ENCODE peak calls at places on chromosomes 12 and 14, in six cellular contexts. One of them, this sample, is unnamed.

GRCh38 chr14:69321601-69322330 is 61.8 kb downstream of the GALNT16 start:
- DNase-seq in foreskin fibroblast: peak
- DNase-seq in AG10803: peak
- DNase-seq in fibroblast of lung: no peak
- DNase-seq in cardiac muscle cell: peak
- DNase-seq in astrocyte of the spinal cord: no peak
- DNase-seq in this sample: no peak

GRCh38 chr14:100628225-100628624 is 41.0 kb upstream of the BEGAIN start:
- DNase-seq in astrocyte of the spinal cord: no peak
- DNase-seq in fibroblast of lung: no peak
- DNase-seq in cardiac muscle cell: no peak
- DNase-seq in AG10803: no peak
- DNase-seq in foreskin fibroblast: no peak
- DNase-seq in this sample: no peak

GRCh38 chr12:26109343-26109841 is 15.4 kb downstream of the BHLHE41 start:
- DNase-seq in foreskin fibroblast: no peak
- DNase-seq in cardiac muscle cell: peak
- DNase-seq in astrocyte of the spinal cord: no peak
- DNase-seq in fibroblast of lung: peak
- DNase-seq in AG10803: no peak
- DNase-seq in this sample: no peak

GRCh38 chr12:20520572-20520971 is 152.2 kb downstream of the PDE3A start:
- DNase-seq in cardiac muscle cell: no peak
- DNase-seq in AG10803: no peak
- DNase-seq in foreskin fibroblast: no peak
- DNase-seq in astrocyte of the spinal cord: no peak
- DNase-seq in fibroblast of lung: no peak
- DNase-seq in this sample: no peak

GRCh38 chr12:20040844-20041243 is 327.5 kb upstream of the PDE3A start:
- DNase-seq in cardiac muscle cell: peak
- DNase-seq in AG10803: no peak
- DNase-seq in astrocyte of the spinal cord: no peak
- DNase-seq in fibroblast of lung: no peak
- DNase-seq in foreskin fibroblast: no peak
- DNase-seq in this sample: no peak

GRCh38 chr14:81710232-81710845 is 176.7 kb upstream of the SEL1L start:
- DNase-seq in fibroblast of lung: peak
- DNase-seq in astrocyte of the spinal cord: peak
- DNase-seq in AG10803: peak
- DNase-seq in cardiac muscle cell: peak
- DNase-seq in foreskin fibroblast: no peak
- DNase-seq in this sample: no peak

GRCh38 chr14:56199095-56199975 is 81.1 kb downstream of the PELI2 start:
- DNase-seq in foreskin fibroblast: peak
- DNase-seq in fibroblast of lung: peak
- DNase-seq in astrocyte of the spinal cord: peak
- DNase-seq in AG10803: peak
- DNase-seq in cardiac muscle cell: peak
- DNase-seq in this sample: peak

GRCh38 chr14:100605706-100606686 is 18.8 kb upstream of the BEGAIN start:
- DNase-seq in astrocyte of the spinal cord: no peak
- DNase-seq in AG10803: no peak
- DNase-seq in fibroblast of lung: no peak
- DNase-seq in cardiac muscle cell: peak
- DNase-seq in foreskin fibroblast: no peak
- DNase-seq in this sample: no peak

GRCh38 chr12:2183556-2184541 is 131.1 kb downstream of the CACNA1C start:
- DNase-seq in fibroblast of lung: peak
- DNase-seq in astrocyte of the spinal cord: peak
- DNase-seq in cardiac muscle cell: peak
- DNase-seq in AG10803: peak
- DNase-seq in foreskin fibroblast: peak
- DNase-seq in this sample: no peak

GRCh38 chr12:19778111-19778688 is 338.9 kb downstream of the AEBP2 start:
- DNase-seq in cardiac muscle cell: peak
- DNase-seq in astrocyte of the spinal cord: peak
- DNase-seq in AG10803: peak
- DNase-seq in fibroblast of lung: peak
- DNase-seq in foreskin fibroblast: no peak
- DNase-seq in this sample: no peak

GRCh38 chr12:8780389-8780788 is 42.0 kb upstream of the A2ML1 start:
- DNase-seq in astrocyte of the spinal cord: peak
- DNase-seq in cardiac muscle cell: peak
- DNase-seq in fibroblast of lung: peak
- DNase-seq in foreskin fibroblast: peak
- DNase-seq in AG10803: peak
- DNase-seq in this sample: no peak

GRCh38 chr14:20818861-20819260 is 16.2 kb upstream of the RNASE1 start:
- DNase-seq in foreskin fibroblast: no peak
- DNase-seq in cardiac muscle cell: no peak
- DNase-seq in fibroblast of lung: no peak
- DNase-seq in astrocyte of the spinal cord: no peak
- DNase-seq in AG10803: no peak
- DNase-seq in this sample: no peak

GRCh38 chr14:22510527-22511110 is 78.4 kb downstream of the DAD1 start:
- DNase-seq in AG10803: peak
- DNase-seq in cardiac muscle cell: peak
- DNase-seq in astrocyte of the spinal cord: peak
- DNase-seq in fibroblast of lung: peak
- DNase-seq in foreskin fibroblast: no peak
- DNase-seq in this sample: no peak

GRCh38 chr12:54417712-54418440 is 1.2 kb downstream of the ITGA5 start:
- DNase-seq in foreskin fibroblast: no peak
- DNase-seq in astrocyte of the spinal cord: no peak
- DNase-seq in cardiac muscle cell: no peak
- DNase-seq in fibroblast of lung: no peak
- DNase-seq in AG10803: no peak
- DNase-seq in this sample: no peak

GRCh38 chr14:52078093-52078492 is 9.2 kb upstream of the NID2 start:
- DNase-seq in fibroblast of lung: peak
- DNase-seq in cardiac muscle cell: peak
- DNase-seq in foreskin fibroblast: peak
- DNase-seq in AG10803: no peak
- DNase-seq in astrocyte of the spinal cord: no peak
- DNase-seq in this sample: no peak

GRCh38 chr12:46362895-46363581 is 9.5 kb downstream of the SLC38A2 start:
- DNase-seq in cardiac muscle cell: peak
- DNase-seq in foreskin fibroblast: no peak
- DNase-seq in astrocyte of the spinal cord: no peak
- DNase-seq in AG10803: no peak
- DNase-seq in fibroblast of lung: peak
- DNase-seq in this sample: no peak

GRCh38 chr12:99435095-99435791 is 212.3 kb upstream of the GARIN6 start:
- DNase-seq in foreskin fibroblast: no peak
- DNase-seq in cardiac muscle cell: no peak
- DNase-seq in fibroblast of lung: no peak
- DNase-seq in astrocyte of the spinal cord: no peak
- DNase-seq in AG10803: no peak
- DNase-seq in this sample: no peak

GRCh38 chr12:26358651-26359050 is 163.3 kb downstream of the SSPN start:
- DNase-seq in astrocyte of the spinal cord: no peak
- DNase-seq in fibroblast of lung: no peak
- DNase-seq in cardiac muscle cell: no peak
- DNase-seq in AG10803: no peak
- DNase-seq in foreskin fibroblast: no peak
- DNase-seq in this sample: no peak

GRCh38 chr12:47828967-47829482 is 9.3 kb upstream of the HDAC7 start:
- DNase-seq in fibroblast of lung: peak
- DNase-seq in astrocyte of the spinal cord: peak
- DNase-seq in AG10803: peak
- DNase-seq in cardiac muscle cell: peak
- DNase-seq in foreskin fibroblast: peak
- DNase-seq in this sample: no peak

GRCh38 chr12:83389237-83389996 is 702.7 kb downstream of the TMTC2 start:
- DNase-seq in astrocyte of the spinal cord: no peak
- DNase-seq in fibroblast of lung: no peak
- DNase-seq in foreskin fibroblast: no peak
- DNase-seq in cardiac muscle cell: no peak
- DNase-seq in AG10803: no peak
- DNase-seq in this sample: no peak

GRCh38 chr12:117402363-117402762 is 40.9 kb upstream of the NOS1 start:
- DNase-seq in AG10803: no peak
- DNase-seq in foreskin fibroblast: no peak
- DNase-seq in cardiac muscle cell: no peak
- DNase-seq in astrocyte of the spinal cord: no peak
- DNase-seq in fibroblast of lung: no peak
- DNase-seq in this sample: no peak

GRCh38 chr14:36515105-36515593 is 4.9 kb downstream of the NKX2-1 start:
- DNase-seq in cardiac muscle cell: no peak
- DNase-seq in astrocyte of the spinal cord: no peak
- DNase-seq in fibroblast of lung: no peak
- DNase-seq in foreskin fibroblast: no peak
- DNase-seq in AG10803: no peak
- DNase-seq in this sample: no peak

GRCh38 chr12:118103601-118104382 is at the start of gene VSIG10:
- DNase-seq in AG10803: peak
- DNase-seq in foreskin fibroblast: peak
- DNase-seq in cardiac muscle cell: peak
- DNase-seq in astrocyte of the spinal cord: peak
- DNase-seq in fibroblast of lung: peak
- DNase-seq in this sample: no peak

GRCh38 chr14:103727313-103728000 is 11.8 kb downstream of the ZFYVE21 start:
- DNase-seq in foreskin fibroblast: no peak
- DNase-seq in astrocyte of the spinal cord: no peak
- DNase-seq in fibroblast of lung: no peak
- DNase-seq in AG10803: no peak
- DNase-seq in cardiac muscle cell: no peak
- DNase-seq in this sample: no peak
- H3K4me3 ChIP-seq in foreskin fibroblast: no peak
- H3K4me3 ChIP-seq in astrocyte of the spinal cord: no peak
- H3K4me3 ChIP-seq in fibroblast of lung: no peak
- H3K4me3 ChIP-seq in AG10803: no peak
- H3K4me3 ChIP-seq in cardiac muscle cell: no peak
- H3K4me3 ChIP-seq in this sample: no peak

DNA sequence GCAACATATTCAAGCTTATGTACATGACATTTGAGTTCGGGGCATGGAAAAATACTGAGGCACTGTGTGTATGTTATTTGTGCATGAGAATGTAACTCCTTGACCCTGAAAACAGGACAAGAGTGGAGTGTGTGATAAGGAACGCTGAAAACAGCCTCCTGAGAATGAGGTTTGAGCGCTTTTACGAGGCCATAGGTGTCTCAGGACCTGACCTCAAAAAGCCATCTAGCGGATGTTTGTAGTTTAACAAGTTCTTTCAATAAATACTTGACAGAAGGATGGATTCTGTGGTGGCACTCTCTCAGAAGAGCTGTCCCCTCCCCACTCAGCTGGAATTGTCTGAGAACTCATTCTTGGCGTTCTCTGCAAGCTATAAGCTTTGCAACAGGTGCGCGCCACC is 350.5 kb upstream of the TMTC1 start:
- DNase-seq in AG10803: no peak
- DNase-seq in fibroblast of lung: no peak
- DNase-seq in astrocyte of the spinal cord: no peak
- DNase-seq in foreskin fibroblast: no peak
- DNase-seq in cardiac muscle cell: no peak
- DNase-seq in this sample: no peak
- TF ChIP-seq CTCF in AG10803: no peak
- TF ChIP-seq CTCF in fibroblast of lung: no peak
- TF ChIP-seq CTCF in astrocyte of the spinal cord: no peak
- TF ChIP-seq CTCF in foreskin fibroblast: no peak
- TF ChIP-seq CTCF in cardiac muscle cell: no peak
- TF ChIP-seq CTCF in this sample: peak

DNA sequence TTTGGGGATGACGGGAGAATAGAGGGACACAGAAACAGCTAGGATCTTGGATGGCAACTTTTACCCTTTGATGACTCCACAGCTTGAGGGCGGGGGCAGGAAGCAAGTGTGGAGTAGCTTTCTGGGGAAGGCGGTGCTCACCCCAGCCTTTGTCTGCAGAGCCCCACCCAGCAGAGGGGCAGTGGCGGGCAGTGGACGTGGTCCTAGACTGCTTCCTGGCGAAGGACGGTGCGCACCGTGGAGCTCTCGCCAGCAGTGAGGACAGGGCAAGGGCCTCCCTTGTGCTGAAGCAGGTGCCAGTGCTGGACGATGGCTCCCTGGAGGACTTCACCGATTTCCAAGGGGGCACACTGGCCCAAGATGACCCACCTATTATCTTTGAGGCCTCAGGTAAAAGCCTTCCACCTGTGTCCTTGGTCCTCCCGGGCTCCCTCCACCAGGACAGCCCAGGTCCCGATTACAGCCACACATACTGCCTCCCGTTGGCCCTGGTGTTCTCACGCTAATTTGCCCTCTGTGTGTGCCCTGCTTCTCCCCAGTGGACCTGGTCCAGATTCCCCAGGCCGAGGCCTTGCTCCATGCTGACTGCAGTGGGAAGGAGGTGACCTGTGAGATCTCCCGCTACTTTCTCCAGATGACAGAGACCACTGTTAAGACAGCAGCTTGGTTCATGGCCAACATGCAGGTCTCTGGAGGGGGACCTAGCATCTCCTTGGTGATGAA is 1.2 kb downstream of the TAPBPL start:
- DNase-seq in AG10803: no peak
- DNase-seq in cardiac muscle cell: no peak
- DNase-seq in foreskin fibroblast: no peak
- DNase-seq in fibroblast of lung: no peak
- DNase-seq in astrocyte of the spinal cord: no peak
- DNase-seq in this sample: no peak
- H3K4me3 ChIP-seq in AG10803: peak
- H3K4me3 ChIP-seq in cardiac muscle cell: no peak
- H3K4me3 ChIP-seq in foreskin fibroblast: peak
- H3K4me3 ChIP-seq in fibroblast of lung: peak
- H3K4me3 ChIP-seq in astrocyte of the spinal cord: no peak
- H3K4me3 ChIP-seq in this sample: peak

GRCh38 chr14:92792885-92793284 is 1.2 kb upstream of the GOLGA5 start:
- DNase-seq in foreskin fibroblast: peak
- DNase-seq in astrocyte of the spinal cord: peak
- DNase-seq in cardiac muscle cell: peak
- DNase-seq in AG10803: peak
- DNase-seq in fibroblast of lung: no peak
- DNase-seq in this sample: no peak

GRCh38 chr14:92797935-92798653 is 4.0 kb downstream of the GOLGA5 start:
- DNase-seq in astrocyte of the spinal cord: no peak
- DNase-seq in foreskin fibroblast: no peak
- DNase-seq in fibroblast of lung: no peak
- DNase-seq in cardiac muscle cell: no peak
- DNase-seq in AG10803: no peak
- DNase-seq in this sample: no peak

GRCh38 chr14:92794547-92794941 is 439 bp downstream of the GOLGA5 start:
- DNase-seq in AG10803: peak
- DNase-seq in astrocyte of the spinal cord: no peak
- DNase-seq in foreskin fibroblast: no peak
- DNase-seq in cardiac muscle cell: peak
- DNase-seq in fibroblast of lung: peak
- DNase-seq in this sample: no peak

GRCh38 chr14:92793709-92794546 is at the start of gene GOLGA5:
- DNase-seq in foreskin fibroblast: peak
- DNase-seq in cardiac muscle cell: peak
- DNase-seq in AG10803: peak
- DNase-seq in astrocyte of the spinal cord: peak
- DNase-seq in fibroblast of lung: peak
- DNase-seq in this sample: peak

DNA sequence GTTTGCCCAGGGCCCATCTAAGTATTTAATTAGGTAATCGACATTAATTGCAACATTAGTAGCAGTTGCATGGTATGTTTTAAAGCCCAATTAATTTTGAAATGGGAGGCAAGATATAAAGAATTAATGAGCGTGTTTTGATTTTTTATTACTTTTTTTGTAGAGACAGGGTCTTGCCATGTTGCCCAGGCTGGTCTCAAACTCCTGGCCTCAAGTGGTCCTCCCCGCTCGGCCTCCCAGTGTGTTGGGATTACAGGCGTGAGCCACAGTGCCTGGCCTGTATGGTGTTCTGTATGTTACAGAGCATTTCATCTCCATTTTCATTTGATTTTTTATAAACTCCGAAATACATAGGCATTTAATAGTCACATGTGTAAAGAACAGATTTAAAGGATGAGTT is 856 bp downstream of the GOLGA5 start:
- DNase-seq in cardiac muscle cell: no peak
- DNase-seq in astrocyte of the spinal cord: no peak
- DNase-seq in foreskin fibroblast: no peak
- DNase-seq in AG10803: no peak
- DNase-seq in fibroblast of lung: no peak
- DNase-seq in this sample: no peak
- TF ChIP-seq CTCF in cardiac muscle cell: no peak
- TF ChIP-seq CTCF in astrocyte of the spinal cord: no peak
- TF ChIP-seq CTCF in foreskin fibroblast: no peak
- TF ChIP-seq CTCF in AG10803: no peak
- TF ChIP-seq CTCF in fibroblast of lung: no peak
- TF ChIP-seq CTCF in this sample: no peak